ENCODE peak calls at places on chromosomes 11 and 22, in six cellular contexts. One of them, this sample, is unnamed.
A peak's percentile ranks its signal among the peaks of the same experiment; 100 is the strongest.

GRCh38 chr11:67406969-67407699 is 3.3 kb downstream of the TBC1D10C start:
- DNase-seq in NCI-H1092: no peak
- DNase-seq in cardiac fibroblast: no peak
- DNase-seq in EH: no peak
- DNase-seq in activated CD4-positive, CD25-positive, alpha-beta regulatory T cell: no peak
- DNase-seq in CD4-positive, CD25-positive, alpha-beta regulatory T cell: no peak
- DNase-seq in this sample: no peak

GRCh38 chr11:92329644-92330043 is 105.0 kb downstream of the FAT3 start:
- DNase-seq in EH: peak; percentile 58
- DNase-seq in activated CD4-positive, CD25-positive, alpha-beta regulatory T cell: no peak
- DNase-seq in NCI-H1092: no peak
- DNase-seq in cardiac fibroblast: peak; percentile 53
- DNase-seq in CD4-positive, CD25-positive, alpha-beta regulatory T cell: no peak
- DNase-seq in this sample: no peak

GRCh38 chr11:95592455-95592854 is 197.1 kb downstream of the FAM76B start:
- DNase-seq in NCI-H1092: no peak
- DNase-seq in activated CD4-positive, CD25-positive, alpha-beta regulatory T cell: no peak
- DNase-seq in cardiac fibroblast: no peak
- DNase-seq in EH: no peak
- DNase-seq in CD4-positive, CD25-positive, alpha-beta regulatory T cell: no peak
- DNase-seq in this sample: no peak

GRCh38 chr11:130389315-130389935 is 39.0 kb downstream of the ADAMTS8 start:
- DNase-seq in CD4-positive, CD25-positive, alpha-beta regulatory T cell: no peak
- DNase-seq in EH: no peak
- DNase-seq in cardiac fibroblast: peak; percentile 16
- DNase-seq in NCI-H1092: no peak
- DNase-seq in activated CD4-positive, CD25-positive, alpha-beta regulatory T cell: no peak
- DNase-seq in this sample: no peak

GRCh38 chr22:27771637-27772369 is 29.8 kb downstream of the MN1 start:
- DNase-seq in CD4-positive, CD25-positive, alpha-beta regulatory T cell: no peak
- DNase-seq in EH: no peak
- DNase-seq in NCI-H1092: no peak
- DNase-seq in activated CD4-positive, CD25-positive, alpha-beta regulatory T cell: no peak
- DNase-seq in cardiac fibroblast: no peak
- DNase-seq in this sample: no peak

GRCh38 chr11:117815262-117815803 is 9.2 kb downstream of the FXYD2 start:
- DNase-seq in cardiac fibroblast: no peak
- DNase-seq in activated CD4-positive, CD25-positive, alpha-beta regulatory T cell: peak; percentile 20
- DNase-seq in NCI-H1092: no peak
- DNase-seq in EH: no peak
- DNase-seq in CD4-positive, CD25-positive, alpha-beta regulatory T cell: peak; percentile 50
- DNase-seq in this sample: peak; percentile 66

GRCh38 chr22:35432226-35432905 is 32.4 kb downstream of the MCM5 start:
- DNase-seq in EH: no peak
- DNase-seq in CD4-positive, CD25-positive, alpha-beta regulatory T cell: no peak
- DNase-seq in NCI-H1092: no peak
- DNase-seq in cardiac fibroblast: no peak
- DNase-seq in activated CD4-positive, CD25-positive, alpha-beta regulatory T cell: no peak
- DNase-seq in this sample: no peak

GRCh38 chr22:45469573-45470383 is 32.9 kb upstream of the FBLN1 start:
- DNase-seq in EH: peak; percentile 83
- DNase-seq in cardiac fibroblast: peak; percentile 22
- DNase-seq in activated CD4-positive, CD25-positive, alpha-beta regulatory T cell: no peak
- DNase-seq in NCI-H1092: no peak
- DNase-seq in CD4-positive, CD25-positive, alpha-beta regulatory T cell: no peak
- DNase-seq in this sample: no peak

This sample was measured in effector memory CD4-positive, alpha-beta T cell.